ENCODE peak calls at places on chromosome 10, in nine cellular contexts. I, O, E, X, L, T, N, G and Q are unnamed samples.

GRCh38 chr10:17214991-17215781 is 12.9 kb upstream of the VIM start:
- DNase-seq in I (peak), O (peak), E (peak), X (peak), L (no peak), T (no peak), N (no peak), G (no peak), Q (no peak)

GRCh38 chr10:3043512-3044368 is 23.6 kb upstream of the PFKP start:
- DNase-seq in I (no peak), O (peak), E (peak), X (peak), L (peak), T (peak), N (peak), G (no peak), Q (peak)

GRCh38 chr10:35492387-35493195 is 112.5 kb upstream of the GJD4 start:
- DNase-seq in I (no peak), O (no peak), E (no peak), X (no peak), L (no peak), T (no peak), N (no peak), G (no peak), Q (peak)

GRCh38 chr10:30587522-30588031 is 42.0 kb downstream of the LYZL2 start:
- DNase-seq in I (no peak), O (no peak), E (no peak), X (no peak), L (peak), T (peak), N (peak), G (no peak), Q (peak)

GRCh38 chr10:71359364-71360046 is 37.2 kb upstream of the CDH23 start:
- DNase-seq in I (no peak), O (no peak), E (no peak), X (no peak), L (peak), T (no peak), N (no peak), G (peak), Q (no peak)

GRCh38 chr10:4212111-4212635 is 427.2 kb upstream of the KLF6 start:
- DNase-seq in I (no peak), O (no peak), E (no peak), X (no peak), L (no peak), T (no peak), N (no peak), G (no peak), Q (no peak)

GRCh38 chr10:84660340-84661159 is 332.2 kb downstream of the CCSER2 start:
- DNase-seq in I (no peak), O (no peak), E (no peak), X (no peak), L (no peak), T (no peak), N (no peak), G (no peak), Q (no peak)

GRCh38 chr10:35335718-35336083 is 608 bp upstream of the CCNY start:
- DNase-seq in I (no peak), O (no peak), E (peak), X (no peak), L (no peak), T (peak), N (no peak), G (no peak), Q (peak)

GRCh38 chr10:33655921-33656320 is 321.5 kb upstream of the NRP1 start:
- DNase-seq in I (no peak), O (no peak), E (peak), X (no peak), L (no peak), T (no peak), N (no peak), G (no peak), Q (no peak)

GRCh38 chr10:31099664-31100063 is 68.0 kb upstream of the ZNF438 start:
- DNase-seq in I (no peak), O (no peak), E (no peak), X (peak), L (no peak), T (no peak), N (no peak), G (no peak), Q (peak)

GRCh38 chr10:104049497-104050250 is 36.0 kb downstream of the COL17A1 start:
- DNase-seq in I (no peak), O (peak), E (peak), X (peak), L (no peak), T (no peak), N (no peak), G (no peak), Q (peak)

GRCh38 chr10:72329290-72330058 is 25.2 kb downstream of the DNAJB12 start:
- DNase-seq in I (no peak), O (no peak), E (no peak), X (no peak), L (no peak), T (no peak), N (no peak), G (no peak), Q (no peak)

GRCh38 chr10:51288511-51288910 is 214.2 kb downstream of the PRKG1 start:
- DNase-seq in I (no peak), O (no peak), E (no peak), X (no peak), L (no peak), T (no peak), N (no peak), G (no peak), Q (no peak)

GRCh38 chr10:45461034-45461433 is 87.0 kb downstream of the ALOX5 start:
- DNase-seq in I (no peak), O (no peak), E (no peak), X (no peak), L (peak), T (no peak), N (no peak), G (no peak), Q (no peak)

GRCh38 chr10:130024779-130025178 is 60.7 kb upstream of the EBF3 start:
- DNase-seq in I (no peak), O (no peak), E (no peak), X (no peak), L (no peak), T (no peak), N (no peak), G (no peak), Q (no peak)

GRCh38 chr10:5890519-5890878 is 456 bp downstream of the FBH1 start:
- DNase-seq in I (no peak), O (no peak), E (peak), X (no peak), L (no peak), T (no peak), N (peak), G (no peak), Q (peak)
- TF ChIP-seq CTCF in I (no peak), O (no peak), E (no peak), X (no peak), L (no peak), T (no peak), N (no peak), G (no peak), Q (no peak)

GRCh38 chr10:114905450-114905849 is 32.5 kb upstream of the TRUB1 start:
- DNase-seq in I (no peak), O (peak), E (peak), X (peak), L (no peak), T (no peak), N (no peak), G (no peak), Q (no peak)
- TF ChIP-seq CTCF in I (no peak), O (no peak), E (no peak), X (no peak), L (no peak), T (no peak), N (no peak), G (no peak), Q (no peak)

GRCh38 chr10:110334061-110334656 is 29.4 kb upstream of the SMNDC1 start:
- DNase-seq in I (no peak), O (no peak), E (no peak), X (no peak), L (no peak), T (no peak), N (no peak), G (no peak), Q (no peak)

GRCh38 chr10:110337401-110337800 is 32.7 kb upstream of the SMNDC1 start:
- DNase-seq in I (no peak), O (no peak), E (peak), X (no peak), L (no peak), T (no peak), N (no peak), G (no peak), Q (no peak)

GRCh38 chr10:110337906-110338305 is 33.2 kb upstream of the SMNDC1 start:
- DNase-seq in I (no peak), O (no peak), E (peak), X (no peak), L (no peak), T (no peak), N (no peak), G (no peak), Q (no peak)

GRCh38 chr10:110335314-110336064 is 30.8 kb upstream of the SMNDC1 start:
- DNase-seq in I (no peak), O (no peak), E (no peak), X (no peak), L (no peak), T (no peak), N (no peak), G (no peak), Q (no peak)

GRCh38 chr10:110336111-110336721 is 31.5 kb upstream of the SMNDC1 start:
- DNase-seq in I (peak), O (peak), E (peak), X (no peak), L (no peak), T (peak), N (no peak), G (no peak), Q (no peak)
- TF ChIP-seq CTCF in I (peak), O (peak), E (peak), X (no peak), L (no peak), T (peak), N (no peak), G (no peak), Q (no peak)

GRCh38 chr10:76981251-76981650 is 656.4 kb downstream of the KCNMA1 start:
- DNase-seq in I (no peak), O (no peak), E (no peak), X (no peak), L (no peak), T (no peak), N (no peak), G (no peak), Q (no peak)
- TF ChIP-seq CTCF in I (no peak), O (no peak), E (no peak), X (no peak), L (no peak), T (no peak), N (no peak), G (no peak), Q (no peak)

DNA sequence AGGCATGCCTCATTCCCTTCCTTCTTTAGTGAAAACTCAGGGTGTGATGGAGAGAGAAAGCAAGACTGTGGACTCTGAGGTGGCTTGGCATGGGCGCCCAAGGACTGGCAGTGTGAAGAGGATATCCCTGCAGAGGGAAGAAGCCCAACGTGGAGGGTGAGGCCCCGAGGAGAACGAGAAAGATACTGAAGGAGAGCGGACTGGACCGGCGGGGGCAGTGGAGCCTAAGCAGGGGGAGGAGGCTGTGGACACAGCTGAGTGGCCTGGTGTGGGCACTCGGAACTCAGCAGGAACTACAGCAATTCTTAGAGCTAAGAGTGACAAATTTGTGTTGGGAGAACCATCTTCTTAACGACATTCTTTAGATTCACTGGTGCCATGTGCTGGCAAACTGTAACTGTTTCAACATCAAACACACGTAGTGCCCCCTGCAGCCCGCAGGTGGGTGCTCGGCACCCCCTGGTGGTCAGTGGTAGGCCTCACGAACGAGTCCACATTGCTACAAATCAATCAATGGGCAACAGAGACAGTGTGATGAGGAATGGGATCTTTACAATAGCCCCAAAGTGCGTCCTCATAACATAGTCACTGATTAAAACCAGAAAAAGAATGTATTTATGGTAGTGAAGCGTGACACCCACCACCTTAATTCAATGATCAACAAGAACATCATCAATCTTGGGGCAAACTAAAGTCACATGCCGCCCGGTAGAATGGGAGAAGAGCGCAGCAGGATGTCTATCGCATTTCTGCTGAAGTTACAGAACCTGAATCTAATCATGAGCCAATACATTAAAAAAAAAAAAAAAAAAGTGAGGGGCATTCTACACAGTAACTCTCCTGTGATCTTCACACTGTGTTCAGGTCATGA is 2.0 kb upstream of the SFTPA1 start:
- DNase-seq in I (no peak), O (no peak), E (peak), X (peak), L (peak), T (peak), N (no peak), G (no peak), Q (peak)
- TF ChIP-seq CTCF in I (peak), O (peak), E (peak), X (peak), L (peak), T (peak), N (peak), G (peak), Q (peak)